ENCODE peak calls at places on chromosomes 5 and 9, in seven cellular contexts. Y is T-helper 1 cell; E is stimulated activated CD4-positive, alpha-beta T cell treated with anti-CD3 and anti-CD28 coated beads, Interleukin-2, amount 100 ng/mL, for 4 hours; A is fibroblast of gingiva; M is memory B cell; W is kidney glomerular epithelial cell; T is A549. U is an unnamed sample.

GRCh38 chr9:124665391-124666058 is 105.6 kb downstream of the NR6A1 start:
- DNase-seq in Y (no peak), E (no peak), A (no peak), M (no peak), W (peak), T (no peak), U (no peak)

GRCh38 chr5:154467655-154468354 is 10.2 kb downstream of the HAND1 start:
- DNase-seq in Y (peak), E (peak), A (peak), M (peak), W (peak), T (peak), U (peak)

GRCh38 chr5:160649304-160649703 is 202.7 kb downstream of the ATP10B start:
- DNase-seq in Y (no peak), E (no peak), A (no peak), M (no peak), W (no peak), T (no peak), U (no peak)

GRCh38 chr5:150488519-150489357 is 19.2 kb upstream of the NDST1 start:
- DNase-seq in Y (no peak), E (no peak), A (peak), M (no peak), W (no peak), T (no peak), U (peak)

GRCh38 chr5:78979899-78980298 is 5.2 kb downstream of the ARSB start:
- DNase-seq in Y (no peak), E (no peak), A (no peak), M (no peak), W (no peak), T (no peak), U (no peak)

GRCh38 chr5:157390179-157390923 is 69.7 kb upstream of the NIPAL4 start:
- DNase-seq in Y (no peak), E (peak), A (peak), M (no peak), W (peak), T (peak), U (peak)

GRCh38 chr5:75678155-75678554 is 39.1 kb downstream of the POC5 start:
- DNase-seq in Y (no peak), E (no peak), A (no peak), M (no peak), W (no peak), T (no peak), U (no peak)

GRCh38 chr9:97722331-97722730 is 25.2 kb upstream of the XPA start:
- DNase-seq in Y (no peak), E (no peak), A (no peak), M (no peak), W (no peak), T (no peak), U (no peak)

GRCh38 chr9:128684325-128685021 is 4.5 kb upstream of the SET start:
- DNase-seq in Y (peak), E (peak), A (peak), M (peak), W (peak), T (peak), U (peak)

U was measured in fibroblast of the aortic adventitia.